ENCODE peak calls at places on chromosomes 4 and X, in ten cellular contexts. One of them, this sample, is unnamed.

GRCh38 chr4:150784305-150784704 is 202.4 kb downstream of the MAB21L2 start:
- DNase-seq in brain microvascular endothelial cell: no peak
- DNase-seq in prostate gland: no peak
- DNase-seq in astrocyte: no peak
- DNase-seq in MM.1S: no peak
- DNase-seq in psoas muscle: no peak
- DNase-seq in heart left ventricle: no peak
- DNase-seq in transverse colon: no peak
- DNase-seq in CD8-positive, alpha-beta memory T cell: no peak
- DNase-seq in esophagus muscularis mucosa: no peak
- DNase-seq in this sample: no peak

GRCh38 chr4:56742080-56742871 is 61.2 kb upstream of the HOPX start:
- DNase-seq in esophagus muscularis mucosa: no peak
- DNase-seq in heart left ventricle: no peak
- DNase-seq in MM.1S: no peak
- DNase-seq in transverse colon: no peak
- DNase-seq in brain microvascular endothelial cell: peak
- DNase-seq in prostate gland: no peak
- DNase-seq in CD8-positive, alpha-beta memory T cell: no peak
- DNase-seq in astrocyte: peak
- DNase-seq in psoas muscle: no peak
- DNase-seq in this sample: no peak

GRCh38 chrX:21840199-21840557 is 761 bp downstream of the MBTPS2 start:
- DNase-seq in brain microvascular endothelial cell: no peak
- DNase-seq in CD8-positive, alpha-beta memory T cell: peak
- DNase-seq in astrocyte: peak
- DNase-seq in esophagus muscularis mucosa: no peak
- DNase-seq in psoas muscle: no peak
- DNase-seq in MM.1S: peak
- DNase-seq in prostate gland: no peak
- DNase-seq in heart left ventricle: no peak
- DNase-seq in transverse colon: no peak
- DNase-seq in this sample: no peak

GRCh38 chr4:151409470-151410313 is 716 bp downstream of the FHIP1A start:
- DNase-seq in transverse colon: peak
- DNase-seq in heart left ventricle: no peak
- DNase-seq in MM.1S: no peak
- DNase-seq in brain microvascular endothelial cell: no peak
- DNase-seq in CD8-positive, alpha-beta memory T cell: peak
- DNase-seq in esophagus muscularis mucosa: no peak
- DNase-seq in astrocyte: no peak
- DNase-seq in prostate gland: peak
- DNase-seq in psoas muscle: peak
- DNase-seq in this sample: peak

GRCh38 chr4:102843273-102843672 is 15.9 kb upstream of the UBE2D3 start:
- DNase-seq in transverse colon: no peak
- DNase-seq in psoas muscle: no peak
- DNase-seq in MM.1S: no peak
- DNase-seq in astrocyte: no peak
- DNase-seq in CD8-positive, alpha-beta memory T cell: no peak
- DNase-seq in esophagus muscularis mucosa: no peak
- DNase-seq in brain microvascular endothelial cell: no peak
- DNase-seq in prostate gland: no peak
- DNase-seq in heart left ventricle: no peak
- DNase-seq in this sample: no peak

GRCh38 chrX:42242044-42242443 is 318.7 kb upstream of the CASK start:
- DNase-seq in astrocyte: no peak
- DNase-seq in brain microvascular endothelial cell: no peak
- DNase-seq in transverse colon: no peak
- DNase-seq in heart left ventricle: no peak
- DNase-seq in CD8-positive, alpha-beta memory T cell: no peak
- DNase-seq in esophagus muscularis mucosa: no peak
- DNase-seq in prostate gland: no peak
- DNase-seq in psoas muscle: no peak
- DNase-seq in MM.1S: no peak
- DNase-seq in this sample: peak

GRCh38 chr4:160375746-160376452 is 1273.0 kb downstream of the RAPGEF2 start:
- DNase-seq in transverse colon: no peak
- DNase-seq in astrocyte: no peak
- DNase-seq in psoas muscle: no peak
- DNase-seq in prostate gland: no peak
- DNase-seq in MM.1S: no peak
- DNase-seq in brain microvascular endothelial cell: peak
- DNase-seq in heart left ventricle: no peak
- DNase-seq in esophagus muscularis mucosa: no peak
- DNase-seq in CD8-positive, alpha-beta memory T cell: no peak
- DNase-seq in this sample: no peak

GRCh38 chrX:55624403-55624802 is 1.2 kb downstream of the FOXR2 start:
- DNase-seq in esophagus muscularis mucosa: no peak
- DNase-seq in psoas muscle: no peak
- DNase-seq in transverse colon: no peak
- DNase-seq in heart left ventricle: no peak
- DNase-seq in CD8-positive, alpha-beta memory T cell: no peak
- DNase-seq in brain microvascular endothelial cell: no peak
- DNase-seq in prostate gland: no peak
- DNase-seq in MM.1S: no peak
- DNase-seq in astrocyte: no peak
- DNase-seq in this sample: no peak

GRCh38 chr4:186728631-186729271 is 5.1 kb upstream of the FAT1 start:
- DNase-seq in transverse colon: no peak
- DNase-seq in astrocyte: peak
- DNase-seq in heart left ventricle: no peak
- DNase-seq in esophagus muscularis mucosa: peak
- DNase-seq in MM.1S: no peak
- DNase-seq in CD8-positive, alpha-beta memory T cell: no peak
- DNase-seq in psoas muscle: no peak
- DNase-seq in brain microvascular endothelial cell: no peak
- DNase-seq in prostate gland: no peak
- DNase-seq in this sample: no peak

GRCh38 chr4:80153800-80154546 is 43.3 kb upstream of the PRDM8 start:
- DNase-seq in psoas muscle: no peak
- DNase-seq in heart left ventricle: no peak
- DNase-seq in prostate gland: no peak
- DNase-seq in astrocyte: peak
- DNase-seq in esophagus muscularis mucosa: no peak
- DNase-seq in MM.1S: no peak
- DNase-seq in CD8-positive, alpha-beta memory T cell: no peak
- DNase-seq in brain microvascular endothelial cell: no peak
- DNase-seq in transverse colon: no peak
- DNase-seq in this sample: no peak

GRCh38 chrX:121231566-121232358 is 184.4 kb downstream of the GLUD2 start:
- DNase-seq in esophagus muscularis mucosa: no peak
- DNase-seq in heart left ventricle: no peak
- DNase-seq in transverse colon: no peak
- DNase-seq in brain microvascular endothelial cell: no peak
- DNase-seq in psoas muscle: no peak
- DNase-seq in MM.1S: no peak
- DNase-seq in CD8-positive, alpha-beta memory T cell: no peak
- DNase-seq in astrocyte: no peak
- DNase-seq in prostate gland: no peak
- DNase-seq in this sample: no peak

GRCh38 chrX:150582338-150582948 is 14.0 kb downstream of the MTM1 start:
- DNase-seq in heart left ventricle: no peak
- DNase-seq in MM.1S: no peak
- DNase-seq in astrocyte: no peak
- DNase-seq in CD8-positive, alpha-beta memory T cell: no peak
- DNase-seq in prostate gland: no peak
- DNase-seq in esophagus muscularis mucosa: no peak
- DNase-seq in psoas muscle: no peak
- DNase-seq in transverse colon: no peak
- DNase-seq in brain microvascular endothelial cell: no peak
- DNase-seq in this sample: no peak

GRCh38 chr4:121717680-121718237 is 21.0 kb upstream of the ANXA5 start:
- DNase-seq in esophagus muscularis mucosa: no peak
- DNase-seq in psoas muscle: no peak
- DNase-seq in brain microvascular endothelial cell: no peak
- DNase-seq in transverse colon: no peak
- DNase-seq in astrocyte: no peak
- DNase-seq in heart left ventricle: no peak
- DNase-seq in prostate gland: no peak
- DNase-seq in MM.1S: no peak
- DNase-seq in CD8-positive, alpha-beta memory T cell: no peak
- DNase-seq in this sample: no peak

DNA sequence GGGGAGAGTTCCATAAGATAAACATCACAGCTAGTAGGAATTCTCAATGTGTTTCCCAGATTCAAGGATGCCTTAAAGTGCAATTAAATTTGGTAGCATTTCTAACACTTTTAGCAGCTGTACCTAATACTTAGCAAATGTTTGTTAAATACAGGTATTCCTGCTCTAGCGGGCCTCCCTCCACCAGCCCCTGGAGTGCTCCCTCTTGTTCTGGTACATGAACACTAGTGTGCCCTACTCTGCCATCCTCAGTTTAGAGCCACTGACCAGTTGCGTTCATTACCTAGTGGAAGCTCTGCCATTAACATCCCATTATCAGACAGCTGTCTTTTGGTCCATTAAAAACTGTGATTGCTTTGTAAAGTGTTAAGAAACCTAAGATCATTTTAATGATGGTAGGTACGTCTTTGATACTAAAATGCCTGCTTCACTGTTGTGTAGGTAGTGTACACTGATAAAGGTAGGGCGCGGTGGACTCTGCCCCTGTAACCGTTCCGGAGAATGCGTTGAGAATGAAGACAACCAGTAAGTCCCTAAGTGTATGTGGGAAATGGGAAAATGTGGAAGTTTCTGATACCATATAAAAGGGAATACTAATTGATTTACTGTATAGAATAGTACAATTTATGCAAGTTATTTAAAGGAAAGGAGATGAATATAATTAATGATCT is 21.7 kb downstream of the KIAA0232 start:
- DNase-seq in astrocyte: no peak
- DNase-seq in psoas muscle: no peak
- DNase-seq in CD8-positive, alpha-beta memory T cell: no peak
- DNase-seq in prostate gland: no peak
- DNase-seq in heart left ventricle: no peak
- DNase-seq in esophagus muscularis mucosa: no peak
- DNase-seq in transverse colon: peak
- DNase-seq in MM.1S: no peak
- DNase-seq in brain microvascular endothelial cell: no peak
- DNase-seq in this sample: no peak
- H3K4me3 ChIP-seq in astrocyte: no peak
- H3K4me3 ChIP-seq in psoas muscle: no peak
- H3K4me3 ChIP-seq in CD8-positive, alpha-beta memory T cell: no peak
- H3K4me3 ChIP-seq in prostate gland: no peak
- H3K4me3 ChIP-seq in heart left ventricle: no peak
- H3K4me3 ChIP-seq in esophagus muscularis mucosa: no peak
- H3K4me3 ChIP-seq in transverse colon: no peak
- H3K4me3 ChIP-seq in MM.1S: no peak
- H3K4me3 ChIP-seq in brain microvascular endothelial cell: no peak
- H3K4me3 ChIP-seq in this sample: no peak

GRCh38 chrX:103396660-103397059 is 20.3 kb downstream of the BEX3 start:
- DNase-seq in heart left ventricle: no peak
- DNase-seq in astrocyte: no peak
- DNase-seq in esophagus muscularis mucosa: no peak
- DNase-seq in transverse colon: no peak
- DNase-seq in brain microvascular endothelial cell: no peak
- DNase-seq in MM.1S: no peak
- DNase-seq in prostate gland: no peak
- DNase-seq in psoas muscle: no peak
- DNase-seq in CD8-positive, alpha-beta memory T cell: no peak
- DNase-seq in this sample: no peak

GRCh38 chrX:103396186-103396585 is 19.8 kb downstream of the BEX3 start:
- DNase-seq in CD8-positive, alpha-beta memory T cell: no peak
- DNase-seq in psoas muscle: no peak
- DNase-seq in astrocyte: peak
- DNase-seq in esophagus muscularis mucosa: no peak
- DNase-seq in MM.1S: no peak
- DNase-seq in transverse colon: no peak
- DNase-seq in prostate gland: no peak
- DNase-seq in heart left ventricle: no peak
- DNase-seq in brain microvascular endothelial cell: peak
- DNase-seq in this sample: no peak

GRCh38 chrX:103397707-103398106 is 21.4 kb downstream of the BEX3 start:
- DNase-seq in astrocyte: no peak
- DNase-seq in brain microvascular endothelial cell: no peak
- DNase-seq in heart left ventricle: no peak
- DNase-seq in transverse colon: no peak
- DNase-seq in psoas muscle: no peak
- DNase-seq in MM.1S: no peak
- DNase-seq in CD8-positive, alpha-beta memory T cell: no peak
- DNase-seq in prostate gland: no peak
- DNase-seq in esophagus muscularis mucosa: no peak
- DNase-seq in this sample: no peak

GRCh38 chrX:103399744-103400143 is 23.4 kb downstream of the BEX3 start:
- DNase-seq in psoas muscle: no peak
- DNase-seq in MM.1S: no peak
- DNase-seq in transverse colon: no peak
- DNase-seq in astrocyte: no peak
- DNase-seq in heart left ventricle: no peak
- DNase-seq in esophagus muscularis mucosa: no peak
- DNase-seq in brain microvascular endothelial cell: no peak
- DNase-seq in prostate gland: no peak
- DNase-seq in CD8-positive, alpha-beta memory T cell: no peak
- DNase-seq in this sample: no peak

GRCh38 chrX:103398321-103398937 is 22.1 kb downstream of the BEX3 start:
- DNase-seq in prostate gland: no peak
- DNase-seq in esophagus muscularis mucosa: no peak
- DNase-seq in MM.1S: no peak
- DNase-seq in brain microvascular endothelial cell: peak
- DNase-seq in CD8-positive, alpha-beta memory T cell: no peak
- DNase-seq in heart left ventricle: no peak
- DNase-seq in astrocyte: peak
- DNase-seq in psoas muscle: no peak
- DNase-seq in transverse colon: no peak
- DNase-seq in this sample: no peak
- H3K27ac ChIP-seq in prostate gland: no peak
- H3K27ac ChIP-seq in esophagus muscularis mucosa: no peak
- H3K27ac ChIP-seq in MM.1S: no peak
- H3K27ac ChIP-seq in brain microvascular endothelial cell: peak
- H3K27ac ChIP-seq in CD8-positive, alpha-beta memory T cell: no peak
- H3K27ac ChIP-seq in heart left ventricle: no peak
- H3K27ac ChIP-seq in astrocyte: peak
- H3K27ac ChIP-seq in psoas muscle: no peak
- H3K27ac ChIP-seq in transverse colon: no peak
- H3K27ac ChIP-seq in this sample: no peak

DNA sequence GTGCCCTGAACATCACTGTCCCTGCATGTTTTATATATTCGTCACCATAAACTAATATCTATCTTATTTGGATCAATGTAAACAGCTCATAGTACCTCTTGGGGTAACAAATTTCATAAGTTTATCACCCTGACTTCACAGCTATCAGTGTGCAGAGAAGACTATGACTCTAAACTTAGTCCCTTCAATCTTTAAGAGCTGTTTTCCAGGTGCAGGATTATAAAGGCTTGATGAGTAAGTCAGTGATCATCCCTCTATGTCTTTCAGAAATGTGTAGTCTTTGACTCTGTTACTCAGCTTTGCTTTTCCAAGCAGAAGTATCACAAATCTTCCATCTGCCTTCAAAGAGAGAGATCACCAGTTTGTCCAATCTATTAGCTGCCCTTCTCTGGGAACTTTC is 45.1 kb upstream of the TSPAN7 start:
- DNase-seq in astrocyte: no peak
- DNase-seq in psoas muscle: no peak
- DNase-seq in esophagus muscularis mucosa: no peak
- DNase-seq in prostate gland: no peak
- DNase-seq in brain microvascular endothelial cell: no peak
- DNase-seq in transverse colon: no peak
- DNase-seq in heart left ventricle: no peak
- DNase-seq in MM.1S: no peak
- DNase-seq in CD8-positive, alpha-beta memory T cell: no peak
- DNase-seq in this sample: no peak
- H3K4me3 ChIP-seq in astrocyte: no peak
- H3K4me3 ChIP-seq in psoas muscle: no peak
- H3K4me3 ChIP-seq in esophagus muscularis mucosa: no peak
- H3K4me3 ChIP-seq in prostate gland: no peak
- H3K4me3 ChIP-seq in brain microvascular endothelial cell: no peak
- H3K4me3 ChIP-seq in transverse colon: no peak
- H3K4me3 ChIP-seq in heart left ventricle: no peak
- H3K4me3 ChIP-seq in MM.1S: no peak
- H3K4me3 ChIP-seq in CD8-positive, alpha-beta memory T cell: no peak
- H3K4me3 ChIP-seq in this sample: no peak

GRCh38 chr4:35771571-35771970 is 472.7 kb downstream of the ARAP2 start:
- DNase-seq in psoas muscle: no peak
- DNase-seq in astrocyte: no peak
- DNase-seq in prostate gland: no peak
- DNase-seq in CD8-positive, alpha-beta memory T cell: no peak
- DNase-seq in transverse colon: no peak
- DNase-seq in heart left ventricle: no peak
- DNase-seq in brain microvascular endothelial cell: no peak
- DNase-seq in MM.1S: no peak
- DNase-seq in esophagus muscularis mucosa: no peak
- DNase-seq in this sample: no peak
- H3K27ac ChIP-seq in psoas muscle: no peak
- H3K27ac ChIP-seq in astrocyte: no peak
- H3K27ac ChIP-seq in prostate gland: no peak
- H3K27ac ChIP-seq in CD8-positive, alpha-beta memory T cell: no peak
- H3K27ac ChIP-seq in transverse colon: no peak
- H3K27ac ChIP-seq in heart left ventricle: no peak
- H3K27ac ChIP-seq in brain microvascular endothelial cell: no peak
- H3K27ac ChIP-seq in MM.1S: no peak
- H3K27ac ChIP-seq in esophagus muscularis mucosa: no peak
- H3K27ac ChIP-seq in this sample: no peak